ENCODE peak calls at places on chromosomes 1 and 21, in ten cellular contexts. E is left ventricle myocardium inferior; A is Peyer's patch; M is BJ; O is OCI-LY7; W is fibroblast of pulmonary artery; J is colonic mucosa; H is fibroblast of mammary gland; L is RWPE2; K is CD8-positive, alpha-beta T cell. T is an unnamed sample.

GRCh38 chr1:8217011-8217711 is 100.8 kb upstream of the SLC45A1 start:
- DNase-seq in L (no peak), A (no peak), K (peak; percentile 53), H (peak; percentile 27), J (no peak), M (no peak), E (peak; percentile 46), W (no peak), O (no peak), T (peak; percentile 74)

GRCh38 chr1:53319296-53320101 is 8.4 kb downstream of the LRP8 start:
- DNase-seq in E (no peak), A (no peak), J (no peak), H (no peak), W (no peak), O (no peak), L (no peak), K (no peak), M (no peak), T (peak; percentile 24)

GRCh38 chr1:98110674-98111073 is 189.8 kb upstream of the DPYD start:
- DNase-seq in O (no peak), W (peak; percentile 29), M (no peak), L (no peak), K (no peak), E (no peak), J (no peak), A (no peak), H (peak; percentile 47), T (no peak)

GRCh38 chr1:2108213-2108876 is 58.1 kb downstream of the PRKCZ start:
- DNase-seq in H (peak; percentile 46), L (peak; percentile 61), J (no peak), K (no peak), W (peak; percentile 50), M (no peak), A (no peak), O (peak; percentile 55), E (no peak), T (peak; percentile 67)

GRCh38 chr1:12178511-12178910 is 11.7 kb downstream of the TNFRSF1B start:
- DNase-seq in J (no peak), W (no peak), L (no peak), O (no peak), M (no peak), K (peak; percentile 64), A (no peak), E (no peak), H (no peak), T (no peak)

GRCh38 chr1:230639714-230640209 is 2.5 kb upstream of the COG2 start:
- DNase-seq in E (no peak), H (no peak), L (no peak), W (no peak), O (no peak), J (no peak), K (no peak), A (no peak), M (no peak), T (no peak)

GRCh38 chr1:29592731-29593130 is 356.4 kb downstream of the PTPRU start:
- DNase-seq in K (no peak), O (no peak), J (peak; percentile 6), E (no peak), L (no peak), H (no peak), A (no peak), W (no peak), M (no peak), T (no peak)

GRCh38 chr1:70627910-70628309 is 216.8 kb downstream of the CTH start:
- DNase-seq in M (no peak), E (no peak), H (peak; percentile 17), J (no peak), A (no peak), L (no peak), O (peak; percentile 14), K (no peak), W (no peak), T (no peak)

GRCh38 chr1:183484254-183484653 is 12.0 kb downstream of the SMG7 start:
- DNase-seq in H (no peak), M (no peak), E (no peak), O (no peak), J (no peak), W (no peak), K (no peak), A (no peak), L (no peak), T (no peak)

GRCh38 chr1:160672789-160673695 is 26.2 kb upstream of the SLAMF1 start:
- DNase-seq in O (peak; percentile 62), M (no peak), K (no peak), J (no peak), H (no peak), W (no peak), E (no peak), A (no peak), L (no peak), T (no peak)

GRCh38 chr1:201538618-201539551 is at the start of gene NAV1:
- DNase-seq in E (peak; percentile 70), M (no peak), W (peak; percentile 78), H (peak; percentile 87), O (no peak), L (no peak), K (no peak), A (peak; percentile 56), J (peak; percentile 55), T (peak; percentile 68)

GRCh38 chr1:204573563-204573925 is 57.3 kb downstream of the MDM4 start:
- DNase-seq in J (no peak), W (no peak), O (no peak), H (peak; percentile 22), L (no peak), K (no peak), E (no peak), A (no peak), M (no peak), T (no peak)

GRCh38 chr1:172662464-172663109 is 3.7 kb downstream of the FASLG start:
- DNase-seq in W (peak; percentile 91), J (peak; percentile 53), O (peak; percentile 7), K (peak; percentile 89), E (peak; percentile 27), H (peak; percentile 93), M (peak; percentile 71), L (no peak), A (peak; percentile 90), T (peak; percentile 66)

GRCh38 chr1:3516911-3517310 is 62.4 kb downstream of the ARHGEF16 start:
- DNase-seq in M (no peak), O (no peak), K (no peak), A (no peak), J (no peak), W (no peak), L (no peak), E (no peak), H (no peak), T (no peak)

GRCh38 chr1:3516481-3516869 is 62.0 kb downstream of the ARHGEF16 start:
- DNase-seq in L (no peak), K (no peak), W (no peak), M (no peak), E (no peak), O (no peak), J (no peak), H (no peak), A (no peak), T (no peak)

GRCh38 chr1:3519301-3519885 is 64.9 kb downstream of the ARHGEF16 start:
- DNase-seq in J (no peak), L (no peak), K (no peak), M (no peak), A (no peak), W (no peak), O (no peak), H (no peak), E (no peak), T (no peak)

GRCh38 chr1:3518756-3519155 is 64.3 kb downstream of the ARHGEF16 start:
- DNase-seq in K (no peak), E (no peak), H (no peak), M (no peak), J (no peak), W (no peak), A (no peak), O (no peak), L (no peak), T (no peak)

DNA sequence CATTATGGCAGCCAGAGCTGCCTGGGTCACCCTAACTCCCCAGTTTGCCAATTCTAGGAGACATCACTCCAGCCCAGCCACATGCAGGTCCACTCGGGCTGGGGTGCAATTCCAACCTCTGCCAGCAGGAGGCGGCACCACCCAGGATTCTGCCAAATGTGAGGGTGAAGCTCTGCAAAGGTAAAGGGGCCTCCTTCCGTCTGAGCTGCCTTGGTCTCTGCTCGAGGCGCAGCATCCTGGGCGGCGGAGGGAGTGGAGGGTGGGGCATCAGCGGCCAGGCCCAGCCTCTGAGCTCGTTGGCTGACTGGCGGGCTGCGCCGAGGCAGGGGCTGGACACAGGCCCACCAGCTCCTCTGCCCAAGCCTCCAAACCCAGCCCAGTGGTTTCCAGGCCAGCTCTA is 63.8 kb downstream of the ARHGEF16 start:
- DNase-seq in M (no peak), H (no peak), O (no peak), J (no peak), E (no peak), K (peak; percentile 61), W (no peak), L (no peak), A (no peak), T (no peak)
- TF ChIP-seq CTCF in M (peak; percentile 90), H (peak; percentile 52), O (peak; percentile 69), J (peak; percentile 40), E (peak; percentile 61), K (peak; percentile 61), W (peak; percentile 66), L (peak; percentile 32), A (peak; percentile 50), T (peak; percentile 68)

GRCh38 chr21:38494254-38494648 is 4.0 kb downstream of the ERG start:
- DNase-seq in H (no peak), W (no peak), K (no peak), M (no peak), E (no peak), A (no peak), O (no peak), L (no peak), J (no peak), T (no peak)
- H3K4me3 ChIP-seq in H (no peak overlapping the region), W (no peak overlapping the region), K (no peak overlapping the region), M (no peak overlapping the region), E (peak overlapping the region; percentile 66), A (peak overlapping the region; percentile 30), O (no peak overlapping the region), L (no peak overlapping the region), J (no peak overlapping the region), T (peak overlapping the region; percentile 54)

GRCh38 chr1:112761714-112762480 is 46.8 kb upstream of the PPM1J start:
- DNase-seq in M (no peak), O (no peak), J (no peak), A (no peak), H (no peak), K (no peak), E (no peak), W (no peak), L (no peak), T (no peak)
- TF ChIP-seq CTCF in M (no peak), O (no peak), J (no peak), A (no peak), H (no peak), K (no peak), E (no peak), W (no peak), L (no peak), T (no peak)

DNA sequence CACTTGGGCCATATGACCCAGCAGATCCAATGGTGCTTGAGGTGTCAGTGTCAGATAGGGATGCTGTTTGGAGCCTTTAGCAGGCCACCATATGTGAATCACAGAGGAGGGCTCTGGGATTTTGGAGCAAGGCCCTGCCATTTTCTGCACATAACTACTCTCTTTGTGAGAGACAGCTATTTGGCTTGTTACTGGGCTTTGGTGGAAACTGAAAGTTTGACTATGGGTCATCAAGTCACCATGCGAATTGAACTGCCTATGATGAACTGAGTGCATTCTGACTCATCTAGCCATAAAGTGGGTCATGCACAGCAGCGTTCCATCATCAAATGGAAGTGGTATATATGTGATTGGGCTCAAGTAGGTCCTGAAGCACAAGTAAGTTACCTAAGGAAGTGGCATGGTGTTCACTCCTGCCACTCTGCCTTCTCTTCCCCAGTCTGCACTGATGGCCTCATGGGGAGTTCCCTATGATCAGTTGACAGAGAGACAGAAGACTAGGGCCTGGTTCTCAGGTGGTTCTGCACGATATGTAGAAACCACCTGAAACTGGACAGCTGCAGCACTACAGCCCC is 447.3 kb downstream of the AGBL4 start:
- DNase-seq in L (no peak), E (no peak), O (no peak), J (no peak), W (no peak), K (no peak), A (no peak), M (no peak), H (no peak), T (no peak)
- H3K4me3 ChIP-seq in L (no peak overlapping the region), E (no peak overlapping the region), O (no peak overlapping the region), J (no peak overlapping the region), W (no peak overlapping the region), K (no peak overlapping the region), A (no peak overlapping the region), M (no peak overlapping the region), H (no peak overlapping the region), T (no peak overlapping the region)